ENCODE peak calls at places on chromosomes 4 and X, in four cellular contexts. One of them, this sample, is unnamed.
A peak's percentile ranks its signal among the peaks of the same experiment; 100 is the strongest.

GRCh38 chrX:22165732-22166457 is 106.8 kb upstream of the CBLL2 start:
- DNase-seq in Karpas-422: no peak
- DNase-seq in neural progenitor cell: no peak
- DNase-seq in mammary epithelial cell: peak; percentile 16
- DNase-seq in this sample: no peak

GRCh38 chr4:14864365-14864762 is 137.9 kb upstream of the CPEB2 start:
- DNase-seq in Karpas-422: no peak
- DNase-seq in mammary epithelial cell: no peak
- DNase-seq in neural progenitor cell: peak; percentile 54
- DNase-seq in this sample: no peak

GRCh38 chr4:121726642-121727268 is 30.0 kb upstream of the ANXA5 start:
- DNase-seq in neural progenitor cell: peak; percentile 56
- DNase-seq in mammary epithelial cell: peak; percentile 62
- DNase-seq in Karpas-422: peak; percentile 79
- DNase-seq in this sample: no peak

GRCh38 chr4:152454398-152455011 is 81.4 kb downstream of the FBXW7 start:
- DNase-seq in mammary epithelial cell: peak; percentile 24
- DNase-seq in neural progenitor cell: no peak
- DNase-seq in Karpas-422: peak; percentile 78
- DNase-seq in this sample: no peak

GRCh38 chrX:119194631-119195030 is 41.5 kb upstream of the PGRMC1 start:
- DNase-seq in neural progenitor cell: peak; percentile 2
- DNase-seq in Karpas-422: peak; percentile 76
- DNase-seq in mammary epithelial cell: no peak
- DNase-seq in this sample: no peak

GRCh38 chrX:86148024-86148511 is at the start of gene DACH2:
- DNase-seq in neural progenitor cell: peak; percentile 89
- DNase-seq in Karpas-422: no peak
- DNase-seq in mammary epithelial cell: peak; percentile 75
- DNase-seq in this sample: peak; percentile 4

GRCh38 chr4:77336411-77337142 is 179.6 kb downstream of the CCNG2 start:
- DNase-seq in neural progenitor cell: no peak
- DNase-seq in mammary epithelial cell: peak; percentile 73
- DNase-seq in Karpas-422: no peak
- DNase-seq in this sample: peak; percentile 63

GRCh38 chr4:92234393-92235176 is 69.2 kb upstream of the GRID2 start:
- DNase-seq in mammary epithelial cell: peak; percentile 94
- DNase-seq in neural progenitor cell: no peak
- DNase-seq in Karpas-422: no peak
- DNase-seq in this sample: peak; percentile 89

GRCh38 chr4:5574386-5574785 is 134.0 kb downstream of the EVC2 start:
- DNase-seq in neural progenitor cell: no peak
- DNase-seq in mammary epithelial cell: no peak
- DNase-seq in Karpas-422: no peak
- DNase-seq in this sample: no peak

GRCh38 chr4:41644288-41644914 is 104.1 kb downstream of the PHOX2B start:
- DNase-seq in neural progenitor cell: peak; percentile 92
- DNase-seq in Karpas-422: no peak
- DNase-seq in mammary epithelial cell: no peak
- DNase-seq in this sample: no peak

GRCh38 chrX:9576059-9576458 is 111.2 kb downstream of the TBL1X start:
- DNase-seq in Karpas-422: no peak
- DNase-seq in neural progenitor cell: no peak
- DNase-seq in mammary epithelial cell: no peak
- DNase-seq in this sample: no peak

GRCh38 chrX:49155243-49155899 is 7.2 kb upstream of the MAGIX start:
- DNase-seq in mammary epithelial cell: peak; percentile 68
- DNase-seq in Karpas-422: peak; percentile 85
- DNase-seq in neural progenitor cell: peak; percentile 87
- DNase-seq in this sample: no peak

GRCh38 chrX:26952213-26952612 is 510.9 kb downstream of the PPP4R3C start:
- DNase-seq in mammary epithelial cell: no peak
- DNase-seq in Karpas-422: no peak
- DNase-seq in neural progenitor cell: no peak
- DNase-seq in this sample: no peak
- H2AFZ ChIP-seq in mammary epithelial cell: no peak overlapping the region
- H2AFZ ChIP-seq in Karpas-422: no peak overlapping the region
- H2AFZ ChIP-seq in neural progenitor cell: no peak overlapping the region
- H2AFZ ChIP-seq in this sample: no peak overlapping the region

DNA sequence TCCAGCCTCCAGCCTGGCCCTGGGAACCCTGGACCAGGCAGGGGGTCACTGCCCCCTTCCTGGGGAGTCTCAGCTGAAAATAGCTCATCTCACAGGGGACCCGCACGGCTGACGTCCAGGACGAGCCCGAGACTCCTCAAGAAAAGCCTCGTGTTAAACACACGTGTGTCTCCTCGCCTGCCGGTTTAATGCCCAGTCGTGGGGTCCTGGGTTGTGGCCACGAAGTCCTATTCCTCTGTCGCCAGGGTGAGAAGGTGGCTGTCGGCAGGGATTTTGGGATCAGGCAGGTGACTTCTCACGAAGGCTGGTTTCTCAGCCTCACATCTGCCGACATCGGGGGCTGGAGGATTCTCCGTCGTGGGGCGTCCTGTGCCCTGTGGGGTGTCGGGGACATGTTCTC is 44.3 kb upstream of the PPP2R3B start:
- DNase-seq in mammary epithelial cell: no peak
- DNase-seq in neural progenitor cell: no peak
- DNase-seq in Karpas-422: no peak
- DNase-seq in this sample: no peak
- H3K4me3 ChIP-seq in mammary epithelial cell: no peak overlapping the region
- H3K4me3 ChIP-seq in neural progenitor cell: no peak overlapping the region
- H3K4me3 ChIP-seq in Karpas-422: no peak overlapping the region
- H3K4me3 ChIP-seq in this sample: no peak overlapping the region

GRCh38 chrX:72487661-72488060 is 85.0 kb downstream of the HDAC8 start:
- DNase-seq in mammary epithelial cell: no peak
- DNase-seq in Karpas-422: no peak
- DNase-seq in neural progenitor cell: no peak
- DNase-seq in this sample: no peak
- H2AFZ ChIP-seq in mammary epithelial cell: no peak overlapping the region
- H2AFZ ChIP-seq in Karpas-422: no peak overlapping the region
- H2AFZ ChIP-seq in neural progenitor cell: no peak overlapping the region
- H2AFZ ChIP-seq in this sample: no peak overlapping the region

GRCh38 chrX:112081781-112082482 is 644 bp downstream of the TRPC5 start:
- DNase-seq in Karpas-422: no peak
- DNase-seq in neural progenitor cell: peak; percentile 67
- DNase-seq in mammary epithelial cell: no peak
- DNase-seq in this sample: no peak
- H3K4me3 ChIP-seq in Karpas-422: no peak overlapping the region
- H3K4me3 ChIP-seq in neural progenitor cell: peak overlapping the region; percentile 71
- H3K4me3 ChIP-seq in mammary epithelial cell: no peak overlapping the region
- H3K4me3 ChIP-seq in this sample: no peak overlapping the region